ENCODE peak calls at places on chromosomes 6 and 20, in eight cellular contexts. P is lung, X is HL-60, T is GM23338, B is upper lobe of right lung, F is sigmoid colon, A is right atrium auricular region, D is stomach. Q is an unnamed sample.

GRCh38 chr20:22080985-22081384 is 375.5 kb downstream of the PAX1 start:
- DNase-seq in B (no peak), F (no peak), A (no peak), X (no peak), P (no peak), D (no peak), T (no peak), Q (no peak)

GRCh38 chr6:45174045-45174444 is 154.1 kb upstream of the RUNX2 start:
- DNase-seq in T (no peak), B (no peak), F (no peak), P (no peak), X (no peak), A (no peak), D (no peak), Q (no peak)

GRCh38 chr6:137870286-137870685 is 3.2 kb downstream of the TNFAIP3 start:
- DNase-seq in D (no peak), A (no peak), B (no peak), P (no peak), F (no peak), T (no peak), X (no peak), Q (no peak)

GRCh38 chr20:58818585-58819285 is 32.0 kb downstream of the GNAS-AS1 start:
- DNase-seq in D (no peak), A (no peak), B (no peak), F (no peak), P (no peak), T (no peak), X (no peak), Q (no peak)

GRCh38 chr6:3820563-3820962 is 28.6 kb upstream of the FAM50B start:
- DNase-seq in F (no peak), D (no peak), A (no peak), T (no peak), X (no peak), B (no peak), P (no peak), Q (no peak)

GRCh38 chr6:48061630-48062029 is 49.4 kb downstream of the PTCHD4 start:
- DNase-seq in B (no peak), T (no peak), P (no peak), X (no peak), F (no peak), A (no peak), D (no peak), Q (no peak)

GRCh38 chr6:56542367-56543331 is 100.0 kb downstream of the DST start:
- DNase-seq in F (peak), A (peak), P (peak), D (peak), B (peak), T (peak), X (peak), Q (peak)

GRCh38 chr6:104182811-104183210 is 676.9 kb downstream of the HACE1 start:
- DNase-seq in X (no peak), P (no peak), A (no peak), F (no peak), T (no peak), B (no peak), D (no peak), Q (no peak)

GRCh38 chr6:41093729-41094128 is 21.0 kb downstream of the NFYA start:
- DNase-seq in B (no peak), D (no peak), F (no peak), P (no peak), T (no peak), X (no peak), A (no peak), Q (no peak)

GRCh38 chr20:8796088-8796665 is 272.7 kb upstream of the PLCB4 start:
- DNase-seq in D (no peak), P (no peak), B (no peak), X (no peak), A (no peak), T (no peak), F (no peak), Q (no peak)

GRCh38 chr6:138241381-138241780 is 23.1 kb upstream of the PBOV1 start:
- DNase-seq in P (no peak), F (no peak), B (no peak), A (no peak), D (no peak), X (no peak), T (no peak), Q (no peak)

GRCh38 chr20:64056889-64057627 is 5.9 kb upstream of the TCEA2 start:
- DNase-seq in F (no peak), A (no peak), T (peak), P (no peak), D (no peak), B (no peak), X (no peak), Q (no peak)

GRCh38 chr20:24731312-24731711 is 217.8 kb upstream of the CST7 start:
- DNase-seq in A (no peak), P (peak), T (no peak), B (no peak), F (no peak), D (no peak), X (no peak), Q (no peak)

GRCh38 chr6:106033806-106034205 is 52.3 kb upstream of the PRDM1 start:
- DNase-seq in F (no peak), B (no peak), P (no peak), X (no peak), D (no peak), A (no peak), T (no peak), Q (no peak)

GRCh38 chr6:106037060-106037459 is 49.1 kb upstream of the PRDM1 start:
- DNase-seq in D (no peak), F (no peak), A (no peak), P (no peak), X (no peak), B (no peak), T (no peak), Q (no peak)

GRCh38 chr6:106039836-106040592 is 46.1 kb upstream of the PRDM1 start:
- DNase-seq in A (no peak), B (no peak), T (no peak), P (no peak), F (no peak), X (no peak), D (no peak), Q (no peak)

DNA sequence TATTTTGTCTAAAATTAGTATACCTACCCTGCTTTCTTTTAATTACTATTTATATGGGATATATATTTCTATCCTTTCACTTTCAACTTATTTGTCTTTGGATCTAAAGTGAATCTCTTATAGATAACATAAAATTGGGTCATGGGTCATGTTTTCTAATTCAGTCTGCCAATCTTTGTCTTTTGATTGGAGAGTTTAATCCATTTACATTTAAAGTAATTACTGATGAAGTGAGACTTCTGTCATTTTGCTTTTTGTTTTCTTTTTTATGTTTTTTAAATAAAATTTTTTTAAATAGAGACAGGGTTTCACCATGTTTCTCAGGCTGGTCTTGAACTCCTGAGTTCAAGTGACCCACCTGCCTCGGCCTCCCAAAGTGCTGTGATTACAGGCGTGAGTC is 50.5 kb upstream of the PRDM1 start:
- DNase-seq in D (no peak), T (no peak), F (no peak), X (no peak), B (no peak), P (no peak), A (no peak), Q (no peak)
- H3K27ac ChIP-seq in D (no peak), T (no peak), F (no peak), X (no peak), B (no peak), P (no peak), A (no peak), Q (no peak)

GRCh38 chr6:71299541-71300470 is 11.2 kb downstream of the OGFRL1 start:
- DNase-seq in T (no peak), B (no peak), F (no peak), X (no peak), D (no peak), P (no peak), A (no peak), Q (no peak)
- H3K27ac ChIP-seq in T (no peak), B (no peak), F (no peak), X (no peak), D (no peak), P (no peak), A (no peak), Q (no peak)

GRCh38 chr6:4970739-4971395 is 33.0 kb downstream of the RPP40 start:
- DNase-seq in B (no peak), F (no peak), X (no peak), A (no peak), D (no peak), P (peak), T (no peak), Q (no peak)
- H3K27ac ChIP-seq in B (no peak), F (peak), X (no peak), A (no peak), D (no peak), P (no peak), T (no peak), Q (no peak)

GRCh38 chr6:107113460-107114212 is 1.7 kb downstream of the BEND3 start:
- DNase-seq in T (no peak), D (no peak), F (peak), B (no peak), P (no peak), A (no peak), X (no peak), Q (no peak)
- H3K27ac ChIP-seq in T (peak), D (peak), F (peak), B (no peak), P (peak), A (peak), X (peak), Q (peak)

GRCh38 chr20:61288331-61288784 is 36.3 kb downstream of the CDH4 start:
- DNase-seq in T (no peak), F (no peak), X (no peak), A (no peak), D (no peak), B (no peak), P (no peak), Q (peak)
- H3K27ac ChIP-seq in T (no peak), F (no peak), X (no peak), A (no peak), D (no peak), B (no peak), P (no peak), Q (no peak)

DNA sequence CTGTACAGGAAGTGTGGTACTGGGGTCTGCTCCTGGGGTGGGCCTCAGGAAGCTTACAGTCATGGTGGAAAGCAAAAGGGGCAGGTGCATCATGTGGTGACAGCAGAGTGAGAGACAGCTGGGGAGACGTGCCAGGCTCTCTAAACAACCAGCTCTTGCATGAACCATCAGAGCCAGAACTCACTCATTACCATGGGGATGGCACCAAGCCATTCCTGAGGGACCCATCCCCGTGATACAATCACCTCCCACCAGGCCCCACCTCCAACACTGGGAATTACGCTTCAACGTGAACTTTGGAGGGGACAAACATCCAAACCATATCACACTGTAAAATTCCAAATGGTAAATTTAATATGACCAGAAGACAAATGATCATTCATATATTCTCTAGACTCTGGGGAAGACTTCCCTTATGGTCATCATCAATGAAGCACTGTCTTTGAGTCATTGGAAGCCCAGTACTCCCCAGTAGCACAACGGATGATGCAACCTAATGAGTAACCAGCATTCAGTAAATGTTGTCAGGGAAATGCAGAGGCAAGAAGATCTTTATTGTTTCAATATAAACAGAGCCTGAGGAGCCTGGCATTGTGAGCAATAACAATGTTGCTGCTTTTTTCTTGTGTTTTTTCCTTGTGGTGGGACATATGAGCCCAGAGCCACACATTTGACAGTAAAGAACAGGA is 48.2 kb upstream of the RALY start:
- DNase-seq in D (no peak), A (no peak), P (no peak), F (no peak), X (no peak), B (no peak), T (no peak), Q (peak)
- H3K27ac ChIP-seq in D (no peak), A (no peak), P (no peak), F (no peak), X (no peak), B (no peak), T (no peak), Q (peak)

Q was measured in substantia nigra.